ENCODE peak calls at places on chromosome 1, in ten cellular contexts. One of them, this sample, is unnamed.

GRCh38 chr1:19046972-19047371 is 90.5 kb upstream of the IFFO2 start:
- DNase-seq in NT2/D1: no peak
- DNase-seq in colonic mucosa: no peak
- DNase-seq in fibroblast of lung: no peak
- DNase-seq in NCI-H1417: no peak
- DNase-seq in neural progenitor cell: no peak
- DNase-seq in upper lobe of right lung: peak
- DNase-seq in K562: no peak
- DNase-seq in AG10803: no peak
- DNase-seq in GM20000: no peak
- DNase-seq in this sample: no peak

GRCh38 chr1:243924188-243924587 is 74.1 kb upstream of the AKT3 start:
- DNase-seq in NT2/D1: no peak
- DNase-seq in colonic mucosa: no peak
- DNase-seq in fibroblast of lung: peak
- DNase-seq in NCI-H1417: no peak
- DNase-seq in neural progenitor cell: no peak
- DNase-seq in upper lobe of right lung: no peak
- DNase-seq in K562: no peak
- DNase-seq in AG10803: peak
- DNase-seq in GM20000: no peak
- DNase-seq in this sample: peak

GRCh38 chr1:219266524-219266923 is 92.8 kb downstream of the LYPLAL1 start:
- DNase-seq in NT2/D1: no peak
- DNase-seq in colonic mucosa: no peak
- DNase-seq in fibroblast of lung: peak
- DNase-seq in NCI-H1417: no peak
- DNase-seq in neural progenitor cell: no peak
- DNase-seq in upper lobe of right lung: no peak
- DNase-seq in K562: no peak
- DNase-seq in AG10803: no peak
- DNase-seq in GM20000: no peak
- DNase-seq in this sample: peak

GRCh38 chr1:113390871-113391642 is 742 bp downstream of the MAGI3 start:
- DNase-seq in NT2/D1: no peak
- DNase-seq in colonic mucosa: peak
- DNase-seq in fibroblast of lung: peak
- DNase-seq in NCI-H1417: peak
- DNase-seq in neural progenitor cell: peak
- DNase-seq in upper lobe of right lung: peak
- DNase-seq in K562: peak
- DNase-seq in AG10803: peak
- DNase-seq in GM20000: peak
- DNase-seq in this sample: peak

GRCh38 chr1:225700164-225700740 is 47.3 kb upstream of the ENAH start:
- DNase-seq in NT2/D1: no peak
- DNase-seq in colonic mucosa: no peak
- DNase-seq in fibroblast of lung: peak
- DNase-seq in NCI-H1417: no peak
- DNase-seq in neural progenitor cell: peak
- DNase-seq in upper lobe of right lung: no peak
- DNase-seq in K562: no peak
- DNase-seq in AG10803: peak
- DNase-seq in GM20000: no peak
- DNase-seq in this sample: peak

GRCh38 chr1:84146375-84147032 is 2.4 kb downstream of the PRKACB start:
- DNase-seq in NT2/D1: no peak
- DNase-seq in colonic mucosa: no peak
- DNase-seq in fibroblast of lung: peak
- DNase-seq in NCI-H1417: no peak
- DNase-seq in neural progenitor cell: no peak
- DNase-seq in upper lobe of right lung: no peak
- DNase-seq in K562: no peak
- DNase-seq in AG10803: peak
- DNase-seq in GM20000: no peak
- DNase-seq in this sample: peak

GRCh38 chr1:1359316-1359667 is 937 bp upstream of the MXRA8 start:
- DNase-seq in NT2/D1: no peak
- DNase-seq in colonic mucosa: peak
- DNase-seq in fibroblast of lung: peak
- DNase-seq in NCI-H1417: no peak
- DNase-seq in neural progenitor cell: no peak
- DNase-seq in upper lobe of right lung: no peak
- DNase-seq in K562: no peak
- DNase-seq in AG10803: peak
- DNase-seq in GM20000: no peak
- DNase-seq in this sample: peak

GRCh38 chr1:112389689-112390088 is 6.3 kb upstream of the CTTNBP2NL start:
- DNase-seq in NT2/D1: no peak
- DNase-seq in colonic mucosa: no peak
- DNase-seq in fibroblast of lung: no peak
- DNase-seq in NCI-H1417: no peak
- DNase-seq in neural progenitor cell: no peak
- DNase-seq in upper lobe of right lung: no peak
- DNase-seq in K562: no peak
- DNase-seq in AG10803: no peak
- DNase-seq in GM20000: no peak
- DNase-seq in this sample: no peak

GRCh38 chr1:196535727-196536126 is 72.5 kb downstream of the KCNT2 start:
- DNase-seq in NT2/D1: peak
- DNase-seq in colonic mucosa: no peak
- DNase-seq in fibroblast of lung: peak
- DNase-seq in NCI-H1417: peak
- DNase-seq in neural progenitor cell: peak
- DNase-seq in upper lobe of right lung: no peak
- DNase-seq in K562: no peak
- DNase-seq in AG10803: peak
- DNase-seq in GM20000: no peak
- DNase-seq in this sample: peak

GRCh38 chr1:28246427-28246832 is 10.5 kb downstream of the ATP5IF1 start:
- DNase-seq in NT2/D1: no peak
- DNase-seq in colonic mucosa: peak
- DNase-seq in fibroblast of lung: no peak
- DNase-seq in NCI-H1417: peak
- DNase-seq in neural progenitor cell: no peak
- DNase-seq in upper lobe of right lung: no peak
- DNase-seq in K562: no peak
- DNase-seq in AG10803: no peak
- DNase-seq in GM20000: no peak
- DNase-seq in this sample: no peak

GRCh38 chr1:1431006-1431844 is 4.3 kb upstream of the VWA1 start:
- DNase-seq in NT2/D1: no peak
- DNase-seq in colonic mucosa: no peak
- DNase-seq in fibroblast of lung: no peak
- DNase-seq in NCI-H1417: no peak
- DNase-seq in neural progenitor cell: no peak
- DNase-seq in upper lobe of right lung: peak
- DNase-seq in K562: peak
- DNase-seq in AG10803: no peak
- DNase-seq in GM20000: no peak
- DNase-seq in this sample: no peak

GRCh38 chr1:78096976-78097375 is 51.2 kb downstream of the GIPC2 start:
- DNase-seq in NT2/D1: no peak
- DNase-seq in colonic mucosa: no peak
- DNase-seq in fibroblast of lung: no peak
- DNase-seq in NCI-H1417: no peak
- DNase-seq in neural progenitor cell: no peak
- DNase-seq in upper lobe of right lung: no peak
- DNase-seq in K562: no peak
- DNase-seq in AG10803: no peak
- DNase-seq in GM20000: no peak
- DNase-seq in this sample: no peak

GRCh38 chr1:217482356-217483102 is 148.4 kb downstream of the GPATCH2 start:
- DNase-seq in NT2/D1: no peak
- DNase-seq in colonic mucosa: no peak
- DNase-seq in fibroblast of lung: peak
- DNase-seq in NCI-H1417: no peak
- DNase-seq in neural progenitor cell: no peak
- DNase-seq in upper lobe of right lung: no peak
- DNase-seq in K562: no peak
- DNase-seq in AG10803: peak
- DNase-seq in GM20000: peak
- DNase-seq in this sample: peak

GRCh38 chr1:5885471-5886139 is 106.6 kb downstream of the NPHP4 start:
- DNase-seq in NT2/D1: no peak
- DNase-seq in colonic mucosa: no peak
- DNase-seq in fibroblast of lung: no peak
- DNase-seq in NCI-H1417: no peak
- DNase-seq in neural progenitor cell: no peak
- DNase-seq in upper lobe of right lung: no peak
- DNase-seq in K562: peak
- DNase-seq in AG10803: no peak
- DNase-seq in GM20000: no peak
- DNase-seq in this sample: no peak